ENCODE peak calls at places on chromosome 1, in seven cellular contexts. One of them, this sample, is unnamed.

GRCh38 chr1:27522148-27522859 is 32.3 kb upstream of the WASF2 start:
- DNase-seq in type B pancreatic cell: no peak
- DNase-seq in HFF-Myc: no peak
- DNase-seq in uterus: no peak
- DNase-seq in AG04449: no peak
- DNase-seq in gastrocnemius medialis: peak; percentile 58
- DNase-seq in astrocyte of the cerebellum: no peak
- DNase-seq in this sample: no peak

GRCh38 chr1:84299536-84300260 is 1.8 kb upstream of the SAMD13 start:
- DNase-seq in type B pancreatic cell: no peak
- DNase-seq in AG04449: no peak
- DNase-seq in uterus: no peak
- DNase-seq in HFF-Myc: no peak
- DNase-seq in astrocyte of the cerebellum: no peak
- DNase-seq in gastrocnemius medialis: no peak
- DNase-seq in this sample: peak; percentile 7

GRCh38 chr1:245225709-245226464 is 71.1 kb downstream of the KIF26B start:
- DNase-seq in HFF-Myc: no peak
- DNase-seq in type B pancreatic cell: no peak
- DNase-seq in uterus: no peak
- DNase-seq in gastrocnemius medialis: no peak
- DNase-seq in astrocyte of the cerebellum: no peak
- DNase-seq in AG04449: no peak
- DNase-seq in this sample: no peak

GRCh38 chr1:170461362-170461761 is 70.6 kb upstream of the GORAB start:
- DNase-seq in astrocyte of the cerebellum: no peak
- DNase-seq in uterus: no peak
- DNase-seq in gastrocnemius medialis: no peak
- DNase-seq in AG04449: no peak
- DNase-seq in HFF-Myc: no peak
- DNase-seq in type B pancreatic cell: no peak
- DNase-seq in this sample: no peak

GRCh38 chr1:182392045-182393028 is 747 bp upstream of the GLUL start:
- DNase-seq in AG04449: no peak
- DNase-seq in type B pancreatic cell: no peak
- DNase-seq in HFF-Myc: no peak
- DNase-seq in astrocyte of the cerebellum: no peak
- DNase-seq in gastrocnemius medialis: no peak
- DNase-seq in uterus: no peak
- DNase-seq in this sample: no peak

GRCh38 chr1:177223359-177223758 is 52.6 kb downstream of the BRINP2 start:
- DNase-seq in type B pancreatic cell: no peak
- DNase-seq in HFF-Myc: no peak
- DNase-seq in astrocyte of the cerebellum: no peak
- DNase-seq in uterus: no peak
- DNase-seq in AG04449: no peak
- DNase-seq in gastrocnemius medialis: no peak
- DNase-seq in this sample: no peak

GRCh38 chr1:52904590-52905375 is 16.8 kb downstream of the ECHDC2 start:
- DNase-seq in HFF-Myc: no peak
- DNase-seq in astrocyte of the cerebellum: no peak
- DNase-seq in type B pancreatic cell: no peak
- DNase-seq in uterus: no peak
- DNase-seq in AG04449: no peak
- DNase-seq in gastrocnemius medialis: peak; percentile 32
- DNase-seq in this sample: peak; percentile 63

GRCh38 chr1:51381964-51382363 is 51.6 kb upstream of the TTC39A start:
- DNase-seq in type B pancreatic cell: no peak
- DNase-seq in astrocyte of the cerebellum: no peak
- DNase-seq in HFF-Myc: no peak
- DNase-seq in uterus: no peak
- DNase-seq in AG04449: no peak
- DNase-seq in gastrocnemius medialis: no peak
- DNase-seq in this sample: no peak

GRCh38 chr1:198747127-198747526 is 108.3 kb downstream of the PTPRC start:
- DNase-seq in gastrocnemius medialis: no peak
- DNase-seq in type B pancreatic cell: no peak
- DNase-seq in astrocyte of the cerebellum: no peak
- DNase-seq in uterus: no peak
- DNase-seq in HFF-Myc: no peak
- DNase-seq in AG04449: no peak
- DNase-seq in this sample: no peak

GRCh38 chr1:165352442-165353293 is 3.8 kb downstream of the LMX1A start:
- DNase-seq in gastrocnemius medialis: no peak
- DNase-seq in AG04449: no peak
- DNase-seq in astrocyte of the cerebellum: no peak
- DNase-seq in uterus: no peak
- DNase-seq in type B pancreatic cell: no peak
- DNase-seq in HFF-Myc: no peak
- DNase-seq in this sample: peak; percentile 24

GRCh38 chr1:15712158-15712557 is 23.9 kb upstream of the SLC25A34 start:
- DNase-seq in gastrocnemius medialis: no peak
- DNase-seq in astrocyte of the cerebellum: no peak
- DNase-seq in AG04449: no peak
- DNase-seq in type B pancreatic cell: no peak
- DNase-seq in HFF-Myc: no peak
- DNase-seq in uterus: no peak
- DNase-seq in this sample: no peak

GRCh38 chr1:55362558-55362957 is 147.4 kb upstream of the USP24 start:
- DNase-seq in type B pancreatic cell: no peak
- DNase-seq in HFF-Myc: no peak
- DNase-seq in astrocyte of the cerebellum: peak; percentile 33
- DNase-seq in gastrocnemius medialis: peak; percentile 21
- DNase-seq in AG04449: peak; percentile 34
- DNase-seq in uterus: peak; percentile 27
- DNase-seq in this sample: no peak

GRCh38 chr1:70509996-70510876 is 99.2 kb downstream of the CTH start:
- DNase-seq in HFF-Myc: peak; percentile 75
- DNase-seq in uterus: no peak
- DNase-seq in AG04449: peak; percentile 94
- DNase-seq in astrocyte of the cerebellum: peak; percentile 94
- DNase-seq in gastrocnemius medialis: no peak
- DNase-seq in type B pancreatic cell: no peak
- DNase-seq in this sample: no peak

GRCh38 chr1:44315521-44315920 is 39.5 kb downstream of the ERI3 start:
- DNase-seq in uterus: no peak
- DNase-seq in gastrocnemius medialis: no peak
- DNase-seq in astrocyte of the cerebellum: no peak
- DNase-seq in type B pancreatic cell: no peak
- DNase-seq in AG04449: no peak
- DNase-seq in HFF-Myc: no peak
- DNase-seq in this sample: no peak

GRCh38 chr1:187070076-187070475 is 241.3 kb downstream of the PLA2G4A start:
- DNase-seq in astrocyte of the cerebellum: no peak
- DNase-seq in HFF-Myc: no peak
- DNase-seq in AG04449: no peak
- DNase-seq in uterus: no peak
- DNase-seq in type B pancreatic cell: no peak
- DNase-seq in gastrocnemius medialis: no peak
- DNase-seq in this sample: no peak

GRCh38 chr1:204560590-204560989 is 44.4 kb downstream of the MDM4 start:
- DNase-seq in type B pancreatic cell: no peak
- DNase-seq in AG04449: no peak
- DNase-seq in HFF-Myc: no peak
- DNase-seq in gastrocnemius medialis: no peak
- DNase-seq in uterus: no peak
- DNase-seq in astrocyte of the cerebellum: no peak
- DNase-seq in this sample: no peak

GRCh38 chr1:27413004-27413403 is 20.6 kb downstream of the GPR3 start:
- DNase-seq in gastrocnemius medialis: peak; percentile 57
- DNase-seq in astrocyte of the cerebellum: no peak
- DNase-seq in type B pancreatic cell: no peak
- DNase-seq in HFF-Myc: no peak
- DNase-seq in uterus: no peak
- DNase-seq in AG04449: no peak
- DNase-seq in this sample: no peak

GRCh38 chr1:20250346-20250989 is 40.2 kb upstream of the VWA5B1 start:
- DNase-seq in uterus: no peak
- DNase-seq in gastrocnemius medialis: no peak
- DNase-seq in AG04449: no peak
- DNase-seq in type B pancreatic cell: no peak
- DNase-seq in HFF-Myc: no peak
- DNase-seq in astrocyte of the cerebellum: no peak
- DNase-seq in this sample: no peak

GRCh38 chr1:181344091-181344490 is 139.2 kb upstream of the CACNA1E start:
- DNase-seq in astrocyte of the cerebellum: no peak
- DNase-seq in AG04449: no peak
- DNase-seq in uterus: no peak
- DNase-seq in HFF-Myc: no peak
- DNase-seq in gastrocnemius medialis: no peak
- DNase-seq in type B pancreatic cell: no peak
- DNase-seq in this sample: no peak

GRCh38 chr1:183632087-183632486 is 3.5 kb downstream of the ARPC5 start:
- DNase-seq in type B pancreatic cell: no peak
- DNase-seq in AG04449: no peak
- DNase-seq in astrocyte of the cerebellum: no peak
- DNase-seq in HFF-Myc: no peak
- DNase-seq in uterus: no peak
- DNase-seq in gastrocnemius medialis: no peak
- DNase-seq in this sample: no peak

GRCh38 chr1:87787551-87787950 is 458.9 kb downstream of the LMO4 start:
- DNase-seq in uterus: no peak
- DNase-seq in astrocyte of the cerebellum: no peak
- DNase-seq in type B pancreatic cell: no peak
- DNase-seq in AG04449: no peak
- DNase-seq in HFF-Myc: no peak
- DNase-seq in gastrocnemius medialis: no peak
- DNase-seq in this sample: no peak

GRCh38 chr1:24074817-24075725 is 36.9 kb downstream of the MYOM3 start:
- DNase-seq in type B pancreatic cell: no peak
- DNase-seq in uterus: no peak
- DNase-seq in AG04449: no peak
- DNase-seq in gastrocnemius medialis: no peak
- DNase-seq in astrocyte of the cerebellum: no peak
- DNase-seq in HFF-Myc: no peak
- DNase-seq in this sample: no peak
- TF ChIP-seq CTCF in type B pancreatic cell: no peak
- TF ChIP-seq CTCF in uterus: no peak
- TF ChIP-seq CTCF in AG04449: no peak
- TF ChIP-seq CTCF in gastrocnemius medialis: no peak
- TF ChIP-seq CTCF in astrocyte of the cerebellum: no peak
- TF ChIP-seq CTCF in HFF-Myc: no peak
- TF ChIP-seq CTCF in this sample: no peak

DNA sequence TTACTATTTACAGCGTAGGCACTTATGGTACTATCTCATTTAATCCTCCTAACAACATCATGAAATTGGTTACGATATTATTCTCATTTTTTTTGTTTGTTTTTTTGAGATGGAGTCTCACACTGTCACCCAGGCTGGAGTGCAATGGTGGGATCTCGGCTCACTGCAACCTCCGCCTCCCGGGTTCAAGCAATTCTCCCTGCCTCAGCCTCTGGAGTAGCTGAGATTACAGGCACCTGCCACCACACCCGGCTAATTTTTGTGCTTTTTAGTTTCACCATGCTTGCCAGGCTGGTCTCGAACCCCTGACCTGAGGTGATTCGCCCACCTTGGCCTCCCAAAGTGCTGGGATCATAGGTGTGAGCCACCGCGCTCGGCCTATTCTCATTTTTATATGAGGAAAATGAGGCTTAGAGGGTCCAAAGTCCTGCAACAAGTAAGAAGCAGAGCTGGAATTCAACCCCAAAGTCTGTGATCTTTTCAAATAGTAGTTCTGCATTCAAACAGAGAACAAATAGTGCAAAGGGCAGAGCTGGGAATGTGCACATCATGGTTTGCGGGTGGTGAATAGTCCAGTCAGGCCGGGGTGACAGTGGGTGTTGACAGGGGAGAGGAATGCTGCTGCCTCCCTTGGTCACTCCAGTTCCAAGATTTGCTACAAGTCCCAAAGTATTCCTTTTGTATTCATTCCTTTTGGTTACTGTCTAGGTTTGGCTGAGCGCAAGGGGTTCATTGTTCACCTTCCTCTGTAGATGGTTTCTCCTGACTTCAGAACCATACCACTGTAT is 4.6 kb downstream of the PRUNE1 start:
- DNase-seq in type B pancreatic cell: no peak
- DNase-seq in astrocyte of the cerebellum: no peak
- DNase-seq in AG04449: no peak
- DNase-seq in gastrocnemius medialis: no peak
- DNase-seq in uterus: no peak
- DNase-seq in HFF-Myc: no peak
- DNase-seq in this sample: no peak
- TF ChIP-seq CTCF in type B pancreatic cell: no peak
- TF ChIP-seq CTCF in astrocyte of the cerebellum: no peak
- TF ChIP-seq CTCF in AG04449: no peak
- TF ChIP-seq CTCF in gastrocnemius medialis: no peak
- TF ChIP-seq CTCF in uterus: no peak
- TF ChIP-seq CTCF in HFF-Myc: no peak
- TF ChIP-seq CTCF in this sample: no peak

DNA sequence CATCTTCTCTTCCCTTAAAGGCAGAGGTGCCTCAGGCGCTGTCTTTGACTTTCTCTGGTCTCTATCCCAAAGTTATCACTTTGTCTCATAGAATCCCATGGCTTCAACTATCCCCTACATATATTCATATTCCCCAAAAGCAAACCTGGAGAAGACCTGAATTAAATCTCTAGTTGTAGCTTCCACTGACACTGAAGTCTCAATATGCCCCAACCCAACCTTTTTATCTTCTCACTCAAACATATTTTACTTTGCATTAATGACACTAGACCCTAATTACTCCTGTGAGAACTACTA is 354.5 kb upstream of the DUSP10 start:
- DNase-seq in AG04449: no peak
- DNase-seq in astrocyte of the cerebellum: no peak
- DNase-seq in HFF-Myc: no peak
- DNase-seq in type B pancreatic cell: no peak
- DNase-seq in gastrocnemius medialis: no peak
- DNase-seq in uterus: no peak
- DNase-seq in this sample: no peak
- TF ChIP-seq CTCF in AG04449: no peak
- TF ChIP-seq CTCF in astrocyte of the cerebellum: no peak
- TF ChIP-seq CTCF in HFF-Myc: no peak
- TF ChIP-seq CTCF in type B pancreatic cell: peak; percentile 28
- TF ChIP-seq CTCF in gastrocnemius medialis: no peak
- TF ChIP-seq CTCF in uterus: no peak
- TF ChIP-seq CTCF in this sample: peak; percentile 42

DNA sequence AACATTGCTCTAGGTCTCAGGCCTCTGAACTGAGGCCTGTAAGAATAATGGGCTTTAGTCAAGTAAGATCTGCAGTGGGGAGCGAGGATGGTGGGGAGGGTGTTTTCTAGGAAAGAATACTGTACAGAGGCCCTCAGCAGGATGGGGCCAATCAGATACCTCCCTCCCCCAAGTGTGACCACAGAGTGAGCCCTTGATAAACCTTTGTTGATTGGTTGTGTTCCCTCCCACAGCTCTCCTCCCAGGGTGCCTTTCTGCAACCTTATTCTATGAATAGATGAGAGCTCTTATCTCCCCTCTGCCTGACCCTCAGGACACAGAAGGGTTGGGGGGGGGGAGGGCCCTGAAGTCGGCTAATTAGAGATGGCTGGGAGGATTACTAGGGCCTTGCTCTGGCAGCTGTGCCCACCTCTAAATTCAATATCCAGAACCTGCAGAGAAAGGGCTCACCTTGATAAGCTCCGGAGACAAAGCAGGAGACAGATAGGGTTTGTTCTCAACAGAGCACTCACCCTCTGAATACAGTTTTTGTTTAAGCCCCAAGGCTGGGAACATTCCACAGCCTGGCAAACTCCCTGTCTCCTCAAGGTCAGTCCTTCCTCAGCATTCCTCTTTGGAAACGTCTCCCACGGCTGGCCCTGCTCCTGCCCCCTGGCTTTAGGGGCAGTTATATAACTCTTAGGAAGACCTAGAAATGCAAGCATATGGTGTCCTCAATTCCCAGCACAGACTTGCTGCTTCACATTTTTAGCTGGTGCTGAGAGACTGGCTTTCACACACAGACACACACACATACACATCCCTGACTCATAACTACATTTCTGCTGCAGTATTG is 42.9 kb downstream of the ATP1A1 start:
- DNase-seq in uterus: no peak
- DNase-seq in gastrocnemius medialis: no peak
- DNase-seq in HFF-Myc: no peak
- DNase-seq in astrocyte of the cerebellum: no peak
- DNase-seq in AG04449: no peak
- DNase-seq in type B pancreatic cell: no peak
- DNase-seq in this sample: no peak
- TF ChIP-seq CTCF in uterus: no peak
- TF ChIP-seq CTCF in gastrocnemius medialis: no peak
- TF ChIP-seq CTCF in HFF-Myc: no peak
- TF ChIP-seq CTCF in astrocyte of the cerebellum: no peak
- TF ChIP-seq CTCF in AG04449: no peak
- TF ChIP-seq CTCF in type B pancreatic cell: no peak
- TF ChIP-seq CTCF in this sample: no peak

This sample was measured in endothelial cell.